ENCODE peak calls at places on chromosome 6, in four cellular contexts. H is GM12878, U is HepG2, M is WTC11. V is an unnamed sample.

GRCh38 chr6:136524339-136524935 is 25.8 kb downstream of the MAP7 start:
- DNase-seq in H (no peak), U (no peak), M (no peak), V (no peak)

GRCh38 chr6:130240232-130240631 is 17.5 kb upstream of the SAMD3 start:
- DNase-seq in H (no peak), U (no peak), M (no peak), V (no peak)

GRCh38 chr6:26086214-26086613 is 1.0 kb upstream of the HFE start:
- DNase-seq in H (no peak), U (no peak), M (no peak), V (no peak)

GRCh38 chr6:133436652-133437051 is 195.5 kb downstream of the EYA4 start:
- DNase-seq in H (no peak), U (no peak), M (no peak), V (no peak)

GRCh38 chr6:15183979-15184378 is 61.9 kb upstream of the JARID2 start:
- DNase-seq in H (no peak), U (no peak), M (no peak), V (no peak)

GRCh38 chr6:170026272-170027110 is 264.4 kb downstream of the DLL1 start:
- DNase-seq in H (no peak), U (no peak), M (no peak), V (no peak)

GRCh38 chr6:16799279-16800193 is 38.3 kb upstream of the ATXN1 start:
- DNase-seq in H (no peak), U (peak), M (no peak), V (no peak)

GRCh38 chr6:157707576-157707975 is 115.5 kb upstream of the SNX9 start:
- DNase-seq in H (no peak), U (no peak), M (no peak), V (no peak)

GRCh38 chr6:31070711-31071197 is 41.6 kb downstream of the C6orf15 start:
- DNase-seq in H (no peak), U (peak), M (peak), V (peak)

GRCh38 chr6:118187568-118188164 is 280.6 kb downstream of the SLC35F1 start:
- DNase-seq in H (no peak), U (no peak), M (no peak), V (no peak)

GRCh38 chr6:4180653-4181255 is 45.4 kb upstream of the ECI2 start:
- DNase-seq in H (no peak), U (peak), M (no peak), V (peak)
- TF ChIP-seq CREM in H (no peak), U (no peak), M (no peak), V (no peak)

GRCh38 chr6:160277144-160277543 is 18.5 kb upstream of the SLC22A2 start:
- DNase-seq in H (no peak), U (no peak), M (no peak), V (no peak)

GRCh38 chr6:160273760-160274159 is 15.1 kb upstream of the SLC22A2 start:
- DNase-seq in H (no peak), U (no peak), M (no peak), V (no peak)

GRCh38 chr6:160276126-160276525 is 17.5 kb upstream of the SLC22A2 start:
- DNase-seq in H (no peak), U (no peak), M (no peak), V (no peak)

GRCh38 chr6:160274846-160275510 is 16.4 kb upstream of the SLC22A2 start:
- DNase-seq in H (no peak), U (no peak), M (no peak), V (no peak)

DNA sequence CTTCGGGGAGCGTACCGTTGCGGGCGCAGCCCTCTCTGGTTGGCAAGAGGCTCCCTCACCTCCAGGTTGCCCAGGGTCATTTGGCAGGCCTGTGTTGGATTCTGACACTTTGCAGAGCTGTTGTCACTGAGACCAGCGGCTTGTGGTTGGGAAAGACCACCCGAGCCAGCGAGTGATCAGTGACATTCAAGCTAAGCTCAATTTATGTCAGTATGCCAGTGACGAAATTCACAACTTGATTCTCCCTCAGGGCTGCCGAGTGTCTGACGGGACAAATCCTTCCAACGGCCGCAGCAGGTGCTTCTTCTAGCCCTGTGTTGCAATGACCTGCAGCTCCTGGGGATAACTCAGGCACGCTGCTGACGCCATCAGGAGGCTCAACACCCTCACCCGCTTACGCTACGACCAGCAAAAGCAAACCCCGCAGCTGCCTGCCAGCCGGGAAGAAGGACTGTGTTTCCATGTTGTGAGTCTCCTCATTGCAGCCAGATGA is 16.9 kb upstream of the SLC22A2 start:
- DNase-seq in H (no peak), U (no peak), M (no peak), V (no peak)
- TF ChIP-seq ATF3 in H (no peak), U (no peak), M (no peak), V (no peak)

GRCh38 chr6:79672631-79673065 is 41.5 kb downstream of the SH3BGRL2 start:
- DNase-seq in H (no peak), U (peak), M (no peak), V (peak)
- TF ChIP-seq CREM in H (no peak), U (no peak), M (no peak), V (no peak)

GRCh38 chr6:108168501-108168979 is 2.7 kb downstream of the NR2E1 start:
- DNase-seq in H (no peak), U (peak), M (peak), V (no peak)

GRCh38 chr6:108167449-108167903 is 1.7 kb downstream of the NR2E1 start:
- DNase-seq in H (no peak), U (no peak), M (peak), V (no peak)

GRCh38 chr6:108166664-108167448 is 1.0 kb downstream of the NR2E1 start:
- DNase-seq in H (no peak), U (no peak), M (peak), V (no peak)

GRCh38 chr6:108168980-108169800 is 3.4 kb downstream of the NR2E1 start:
- DNase-seq in H (no peak), U (no peak), M (peak), V (no peak)

GRCh38 chr6:108168026-108168463 is 2.2 kb downstream of the NR2E1 start:
- DNase-seq in H (no peak), U (no peak), M (peak), V (no peak)
- TF ChIP-seq ATF3 in H (no peak), U (no peak), M (no peak), V (no peak)

DNA sequence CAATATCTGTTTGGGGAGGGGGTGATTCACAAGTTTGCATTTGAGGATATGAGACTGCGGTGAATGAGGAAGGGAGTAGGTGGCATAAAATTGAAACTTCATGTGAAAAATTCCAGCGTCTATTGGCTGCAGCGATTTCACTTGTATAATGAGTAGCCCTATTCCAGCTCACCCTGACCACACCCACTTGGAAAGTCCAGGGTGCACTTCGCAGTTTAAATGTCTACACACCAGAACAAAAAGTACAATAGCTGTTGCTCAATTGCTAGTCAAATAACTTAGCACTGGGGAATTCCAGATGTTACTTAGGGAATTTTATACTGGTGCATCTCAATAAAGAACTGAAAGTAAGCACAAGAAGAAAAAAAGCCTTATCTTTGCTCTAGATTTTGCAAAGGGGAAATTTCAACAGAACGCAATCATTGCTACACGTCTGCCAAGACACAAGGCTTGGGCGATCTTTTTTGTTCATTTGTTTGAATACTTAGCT is 6.3 kb downstream of the TNFAIP3 start:
- DNase-seq in H (peak), U (peak), M (no peak), V (no peak)
- TF ChIP-seq CREM in H (peak), U (no peak), M (no peak), V (no peak)

GRCh38 chr6:145963216-145964068 is 716 bp downstream of the SHPRH start:
- DNase-seq in H (peak), U (no peak), M (peak), V (peak)
- TF ChIP-seq ATF3 in H (no peak), U (no peak), M (no peak), V (no peak)

DNA sequence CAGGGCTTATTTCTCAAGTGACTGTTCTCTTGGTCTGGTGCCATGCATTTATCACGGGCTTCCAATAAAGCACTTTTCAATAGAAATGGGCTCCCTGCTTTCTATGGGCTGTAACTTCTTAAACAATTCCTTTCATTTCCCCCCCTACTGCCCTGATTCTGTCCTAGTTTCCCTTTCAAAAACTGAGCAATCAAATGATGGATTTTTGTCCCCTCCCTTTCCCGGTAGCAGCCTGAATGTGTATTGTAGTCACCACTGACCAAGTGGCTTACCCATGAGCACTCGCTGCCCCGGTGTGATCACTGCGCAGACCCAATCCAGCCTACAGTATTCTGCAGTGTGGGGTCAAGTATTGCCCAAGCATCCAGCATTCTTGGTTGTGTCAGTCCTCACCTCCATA is 13.8 kb downstream of the RPS10 start:
- DNase-seq in H (no peak), U (no peak), M (no peak), V (peak)
- TF ChIP-seq CREM in H (no peak), U (no peak), M (no peak), V (no peak)

V was measured in K562.